ENCODE peak calls at places on chromosomes 16 and 17, in five cellular contexts. One of them, this sample, is unnamed.

GRCh38 chr16:68704232-68704867 is 32.7 kb upstream of the CDH1 start:
- DNase-seq in T-cell: no peak
- DNase-seq in left ventricle myocardium inferior: peak
- DNase-seq in endothelial cell: peak
- DNase-seq in mammary epithelial cell: peak
- DNase-seq in this sample: peak

GRCh38 chr17:57357392-57357784 is 101.1 kb downstream of the MSI2 start:
- DNase-seq in T-cell: no peak
- DNase-seq in left ventricle myocardium inferior: peak
- DNase-seq in endothelial cell: no peak
- DNase-seq in mammary epithelial cell: peak
- DNase-seq in this sample: no peak

GRCh38 chr16:81431554-81432353 is 12.9 kb upstream of the CMIP start:
- DNase-seq in T-cell: no peak
- DNase-seq in left ventricle myocardium inferior: no peak
- DNase-seq in endothelial cell: no peak
- DNase-seq in mammary epithelial cell: no peak
- DNase-seq in this sample: no peak

GRCh38 chr16:70267516-70267915 is 15.8 kb upstream of the EXOSC6 start:
- DNase-seq in T-cell: no peak
- DNase-seq in left ventricle myocardium inferior: no peak
- DNase-seq in endothelial cell: peak
- DNase-seq in mammary epithelial cell: peak
- DNase-seq in this sample: no peak

GRCh38 chr17:55273579-55274370 is 9.0 kb downstream of the HLF start:
- DNase-seq in T-cell: no peak
- DNase-seq in left ventricle myocardium inferior: peak
- DNase-seq in endothelial cell: no peak
- DNase-seq in mammary epithelial cell: peak
- DNase-seq in this sample: no peak

GRCh38 chr17:27247071-27247957 is 46.6 kb upstream of the WSB1 start:
- DNase-seq in T-cell: no peak
- DNase-seq in left ventricle myocardium inferior: peak
- DNase-seq in endothelial cell: no peak
- DNase-seq in mammary epithelial cell: peak
- DNase-seq in this sample: no peak

GRCh38 chr16:9791566-9791965 is 390.7 kb downstream of the GRIN2A start:
- DNase-seq in T-cell: no peak
- DNase-seq in left ventricle myocardium inferior: no peak
- DNase-seq in endothelial cell: no peak
- DNase-seq in mammary epithelial cell: no peak
- DNase-seq in this sample: no peak

GRCh38 chr16:59039066-59039465 is 304.9 kb upstream of the GOT2 start:
- DNase-seq in T-cell: no peak
- DNase-seq in left ventricle myocardium inferior: no peak
- DNase-seq in endothelial cell: no peak
- DNase-seq in mammary epithelial cell: no peak
- DNase-seq in this sample: no peak

GRCh38 chr17:72239548-72239947 is 118.7 kb downstream of the SOX9 start:
- DNase-seq in T-cell: no peak
- DNase-seq in left ventricle myocardium inferior: no peak
- DNase-seq in endothelial cell: no peak
- DNase-seq in mammary epithelial cell: no peak
- DNase-seq in this sample: no peak

GRCh38 chr16:52379551-52379950 is 167.4 kb downstream of the TOX3 start:
- DNase-seq in T-cell: no peak
- DNase-seq in left ventricle myocardium inferior: no peak
- DNase-seq in endothelial cell: no peak
- DNase-seq in mammary epithelial cell: no peak
- DNase-seq in this sample: no peak

GRCh38 chr16:85800321-85800669 is 800 bp downstream of the COX4I1 start:
- DNase-seq in T-cell: no peak
- DNase-seq in left ventricle myocardium inferior: no peak
- DNase-seq in endothelial cell: no peak
- DNase-seq in mammary epithelial cell: no peak
- DNase-seq in this sample: no peak

GRCh38 chr17:72030067-72030899 is 90.5 kb upstream of the SOX9 start:
- DNase-seq in T-cell: no peak
- DNase-seq in left ventricle myocardium inferior: peak
- DNase-seq in endothelial cell: peak
- DNase-seq in mammary epithelial cell: peak
- DNase-seq in this sample: no peak

GRCh38 chr16:52721331-52721730 is 174.4 kb upstream of the TOX3 start:
- DNase-seq in T-cell: no peak
- DNase-seq in left ventricle myocardium inferior: no peak
- DNase-seq in endothelial cell: no peak
- DNase-seq in mammary epithelial cell: no peak
- DNase-seq in this sample: no peak

GRCh38 chr17:79933863-79934652 is 94.8 kb upstream of the CBX4 start:
- DNase-seq in T-cell: no peak
- DNase-seq in left ventricle myocardium inferior: no peak
- DNase-seq in endothelial cell: no peak
- DNase-seq in mammary epithelial cell: no peak
- DNase-seq in this sample: no peak

GRCh38 chr16:23466162-23466885 is 13.3 kb upstream of the COG7 start:
- DNase-seq in T-cell: no peak
- DNase-seq in left ventricle myocardium inferior: no peak
- DNase-seq in endothelial cell: no peak
- DNase-seq in mammary epithelial cell: peak
- DNase-seq in this sample: no peak

GRCh38 chr17:77425791-77426641 is 285.2 kb downstream of the SEC14L1 start:
- DNase-seq in T-cell: peak
- DNase-seq in left ventricle myocardium inferior: no peak
- DNase-seq in endothelial cell: no peak
- DNase-seq in mammary epithelial cell: peak
- DNase-seq in this sample: no peak

GRCh38 chr16:15610369-15610871 is 32.5 kb downstream of the MARF1 start:
- DNase-seq in T-cell: no peak
- DNase-seq in left ventricle myocardium inferior: no peak
- DNase-seq in endothelial cell: no peak
- DNase-seq in mammary epithelial cell: no peak
- DNase-seq in this sample: no peak

GRCh38 chr16:75792781-75793180 is 66.5 kb upstream of the CPHXL start:
- DNase-seq in T-cell: no peak
- DNase-seq in left ventricle myocardium inferior: no peak
- DNase-seq in endothelial cell: no peak
- DNase-seq in mammary epithelial cell: no peak
- DNase-seq in this sample: no peak

GRCh38 chr17:37506678-37507077 is 17.0 kb downstream of the DUSP14 start:
- DNase-seq in T-cell: no peak
- DNase-seq in left ventricle myocardium inferior: no peak
- DNase-seq in endothelial cell: peak
- DNase-seq in mammary epithelial cell: peak
- DNase-seq in this sample: no peak

GRCh38 chr17:17134051-17134951 is 71.8 kb downstream of the PLD6 start:
- DNase-seq in T-cell: no peak
- DNase-seq in left ventricle myocardium inferior: no peak
- DNase-seq in endothelial cell: no peak
- DNase-seq in mammary epithelial cell: no peak
- DNase-seq in this sample: no peak

GRCh38 chr17:10120749-10121148 is 77.7 kb downstream of the GAS7 start:
- DNase-seq in T-cell: no peak
- DNase-seq in left ventricle myocardium inferior: no peak
- DNase-seq in endothelial cell: no peak
- DNase-seq in mammary epithelial cell: no peak
- DNase-seq in this sample: no peak

GRCh38 chr17:77453613-77454559 is 313.1 kb downstream of the SEC14L1 start:
- DNase-seq in T-cell: peak
- DNase-seq in left ventricle myocardium inferior: no peak
- DNase-seq in endothelial cell: no peak
- DNase-seq in mammary epithelial cell: peak
- DNase-seq in this sample: no peak

GRCh38 chr16:25988089-25988488 is 296.3 kb downstream of the HS3ST4 start:
- DNase-seq in T-cell: no peak
- DNase-seq in left ventricle myocardium inferior: no peak
- DNase-seq in endothelial cell: no peak
- DNase-seq in mammary epithelial cell: no peak
- DNase-seq in this sample: no peak

GRCh38 chr16:46789499-46790414 is 41.2 kb downstream of the C16orf87 start:
- DNase-seq in T-cell: peak
- DNase-seq in left ventricle myocardium inferior: peak
- DNase-seq in endothelial cell: peak
- DNase-seq in mammary epithelial cell: peak
- DNase-seq in this sample: peak

GRCh38 chr17:60065867-60066266 is 12.9 kb downstream of the HEATR6 start:
- DNase-seq in T-cell: no peak
- DNase-seq in left ventricle myocardium inferior: no peak
- DNase-seq in endothelial cell: no peak
- DNase-seq in mammary epithelial cell: peak
- DNase-seq in this sample: no peak

GRCh38 chr16:72963921-72964320 is 84.0 kb downstream of the ZFHX3 start:
- DNase-seq in T-cell: no peak
- DNase-seq in left ventricle myocardium inferior: no peak
- DNase-seq in endothelial cell: no peak
- DNase-seq in mammary epithelial cell: no peak
- DNase-seq in this sample: no peak

GRCh38 chr17:2406271-2406902 is 5.5 kb upstream of the MNT start:
- DNase-seq in T-cell: no peak
- DNase-seq in left ventricle myocardium inferior: no peak
- DNase-seq in endothelial cell: no peak
- DNase-seq in mammary epithelial cell: peak
- DNase-seq in this sample: no peak

GRCh38 chr17:49224198-49224996 is 6.2 kb downstream of the PHOSPHO1 start:
- DNase-seq in T-cell: peak
- DNase-seq in left ventricle myocardium inferior: no peak
- DNase-seq in endothelial cell: peak
- DNase-seq in mammary epithelial cell: no peak
- DNase-seq in this sample: peak

GRCh38 chr17:45260204-45260783 is 1.6 kb downstream of the SPATA32 start:
- DNase-seq in T-cell: no peak
- DNase-seq in left ventricle myocardium inferior: peak
- DNase-seq in endothelial cell: no peak
- DNase-seq in mammary epithelial cell: no peak
- DNase-seq in this sample: no peak

GRCh38 chr17:82756166-82756565 is 4.3 kb downstream of the TBCD start:
- DNase-seq in T-cell: no peak
- DNase-seq in left ventricle myocardium inferior: no peak
- DNase-seq in endothelial cell: no peak
- DNase-seq in mammary epithelial cell: no peak
- DNase-seq in this sample: no peak

GRCh38 chr17:17704931-17705330 is 23.7 kb downstream of the RAI1 start:
- DNase-seq in T-cell: no peak
- DNase-seq in left ventricle myocardium inferior: no peak
- DNase-seq in endothelial cell: no peak
- DNase-seq in mammary epithelial cell: no peak
- DNase-seq in this sample: no peak

GRCh38 chr16:17544785-17545184 is 74.0 kb upstream of the XYLT1 start:
- DNase-seq in T-cell: no peak
- DNase-seq in left ventricle myocardium inferior: no peak
- DNase-seq in endothelial cell: peak
- DNase-seq in mammary epithelial cell: no peak
- DNase-seq in this sample: no peak

GRCh38 chr17:292016-292415 is 60.6 kb downstream of the RPH3AL start:
- DNase-seq in T-cell: no peak
- DNase-seq in left ventricle myocardium inferior: no peak
- DNase-seq in endothelial cell: no peak
- DNase-seq in mammary epithelial cell: no peak
- DNase-seq in this sample: no peak

GRCh38 chr17:81232616-81233241 is 6.1 kb downstream of the TEPSIN start:
- DNase-seq in T-cell: no peak
- DNase-seq in left ventricle myocardium inferior: no peak
- DNase-seq in endothelial cell: no peak
- DNase-seq in mammary epithelial cell: no peak
- DNase-seq in this sample: no peak

GRCh38 chr17:32492648-32493289 is 6.0 kb downstream of the CDK5R1 start:
- DNase-seq in T-cell: no peak
- DNase-seq in left ventricle myocardium inferior: no peak
- DNase-seq in endothelial cell: no peak
- DNase-seq in mammary epithelial cell: no peak
- DNase-seq in this sample: no peak

GRCh38 chr16:65119905-65120341 is 1.9 kb downstream of the CDH11 start:
- DNase-seq in T-cell: no peak
- DNase-seq in left ventricle myocardium inferior: no peak
- DNase-seq in endothelial cell: no peak
- DNase-seq in mammary epithelial cell: no peak
- DNase-seq in this sample: no peak

GRCh38 chr17:67433248-67433924 is 56.3 kb downstream of the PITPNC1 start:
- DNase-seq in T-cell: no peak
- DNase-seq in left ventricle myocardium inferior: no peak
- DNase-seq in endothelial cell: no peak
- DNase-seq in mammary epithelial cell: no peak
- DNase-seq in this sample: no peak